ENCODE peak calls at places on chromosomes 1 and 21, in eight cellular contexts. A is esophagus squamous epithelium, B is BE2C, H is Panc1, D is RWPE1, S is neural crest cell, N is MCF 10A, E is GM06990. W is an unnamed sample.

GRCh38 chr1:27561126-27561899 is 42.6 kb downstream of the AHDC1 start:
- DNase-seq in A (no peak), B (peak), H (no peak), D (no peak), S (no peak), N (no peak), E (no peak), W (no peak)

GRCh38 chr1:229537894-229538293 is 20.6 kb downstream of the ABCB10 start:
- DNase-seq in A (no peak), B (no peak), H (no peak), D (no peak), S (no peak), N (no peak), E (no peak), W (no peak)

GRCh38 chr1:47280142-47280541 is 33.8 kb downstream of the STIL start:
- DNase-seq in A (no peak), B (no peak), H (no peak), D (peak), S (no peak), N (peak), E (no peak), W (peak)

GRCh38 chr1:229669333-229669732 is 43.3 kb downstream of the URB2 start:
- DNase-seq in A (no peak), B (peak), H (no peak), D (no peak), S (no peak), N (no peak), E (no peak), W (no peak)

GRCh38 chr1:187374130-187374529 is 545.4 kb downstream of the PLA2G4A start:
- DNase-seq in A (no peak), B (no peak), H (no peak), D (no peak), S (no peak), N (no peak), E (no peak), W (no peak)

GRCh38 chr1:116006486-116006964 is 30.2 kb downstream of the SLC22A15 start:
- DNase-seq in A (no peak), B (no peak), H (no peak), D (no peak), S (no peak), N (no peak), E (no peak), W (no peak)

GRCh38 chr21:41438425-41439113 is 12.5 kb downstream of the MX1 start:
- DNase-seq in A (no peak), B (no peak), H (no peak), D (no peak), S (no peak), N (no peak), E (no peak), W (no peak)

GRCh38 chr1:38915352-38915948 is 26.2 kb downstream of the RHBDL2 start:
- DNase-seq in A (no peak), B (no peak), H (no peak), D (no peak), S (no peak), N (no peak), E (no peak), W (peak)

GRCh38 chr1:31400393-31400792 is 12.6 kb upstream of the SERINC2 start:
- DNase-seq in A (no peak), B (no peak), H (no peak), D (no peak), S (no peak), N (peak), E (no peak), W (peak)

GRCh38 chr1:198778049-198778448 is 139.2 kb downstream of the PTPRC start:
- DNase-seq in A (no peak), B (peak), H (no peak), D (no peak), S (no peak), N (no peak), E (no peak), W (no peak)

GRCh38 chr1:201783572-201783971 is 45.4 kb upstream of the IPO9 start:
- DNase-seq in A (no peak), B (no peak), H (no peak), D (no peak), S (no peak), N (no peak), E (no peak), W (no peak)

GRCh38 chr1:223609961-223610360 is 55.5 kb downstream of the CAPN8 start:
- DNase-seq in A (no peak), B (no peak), H (no peak), D (no peak), S (no peak), N (no peak), E (no peak), W (no peak)

GRCh38 chr21:34351786-34352241 is 12.0 kb upstream of the KCNE2 start:
- DNase-seq in A (no peak), B (peak), H (no peak), D (no peak), S (peak), N (peak), E (peak), W (peak)

GRCh38 chr1:245060684-245061374 is 94.0 kb upstream of the KIF26B start:
- DNase-seq in A (no peak), B (peak), H (no peak), D (no peak), S (no peak), N (no peak), E (no peak), W (no peak)

GRCh38 chr1:226990133-226990716 is 50.1 kb downstream of the COQ8A start:
- DNase-seq in A (no peak), B (peak), H (no peak), D (no peak), S (no peak), N (no peak), E (peak), W (no peak)

GRCh38 chr1:29709711-29710169 is 473.4 kb downstream of the PTPRU start:
- DNase-seq in A (no peak), B (no peak), H (peak), D (peak), S (no peak), N (peak), E (no peak), W (peak)

GRCh38 chr1:193846881-193847280 is 660.5 kb upstream of the B3GALT2 start:
- DNase-seq in A (no peak), B (no peak), H (no peak), D (no peak), S (no peak), N (no peak), E (no peak), W (peak)

GRCh38 chr21:45971487-45972352 is 9.8 kb upstream of the COL6A1 start:
- DNase-seq in A (no peak), B (peak), H (no peak), D (no peak), S (no peak), N (no peak), E (no peak), W (no peak)

GRCh38 chr1:187848321-187848720 is 1019.6 kb downstream of the PLA2G4A start:
- DNase-seq in A (no peak), B (no peak), H (no peak), D (no peak), S (no peak), N (no peak), E (no peak), W (no peak)

GRCh38 chr1:11746092-11746491 is 10.2 kb downstream of the AGTRAP start:
- DNase-seq in A (no peak), B (no peak), H (no peak), D (no peak), S (no peak), N (peak), E (no peak), W (peak)

GRCh38 chr1:100585774-100586173 is 47.8 kb downstream of the GPR88 start:
- DNase-seq in A (no peak), B (no peak), H (no peak), D (no peak), S (no peak), N (no peak), E (no peak), W (no peak)

GRCh38 chr1:196403803-196404690 is 204.2 kb downstream of the KCNT2 start:
- DNase-seq in A (no peak), B (no peak), H (no peak), D (no peak), S (no peak), N (no peak), E (no peak), W (no peak)

GRCh38 chr1:61836649-61837048 is 94.4 kb downstream of the PATJ start:
- DNase-seq in A (no peak), B (no peak), H (no peak), D (no peak), S (no peak), N (no peak), E (no peak), W (no peak)

GRCh38 chr1:12447301-12447700 is 170.7 kb downstream of the DHRS3 start:
- DNase-seq in A (no peak), B (no peak), H (no peak), D (no peak), S (no peak), N (no peak), E (no peak), W (no peak)

GRCh38 chr1:174894087-174894768 is 105.5 kb upstream of the CACYBP start:
- DNase-seq in A (no peak), B (no peak), H (no peak), D (no peak), S (no peak), N (no peak), E (no peak), W (no peak)

GRCh38 chr1:53196485-53197271 is at the start of gene CPT2:
- DNase-seq in A (peak), B (peak), H (no peak), D (peak), S (peak), N (peak), E (peak), W (peak)

GRCh38 chr21:43772368-43772870 is 3.7 kb downstream of the CSTB start:
- DNase-seq in A (no peak), B (no peak), H (no peak), D (no peak), S (no peak), N (no peak), E (no peak), W (no peak)

GRCh38 chr1:3226664-3227371 is 157.8 kb downstream of the PRDM16 start:
- DNase-seq in A (no peak), B (no peak), H (no peak), D (no peak), S (no peak), N (no peak), E (no peak), W (no peak)

GRCh38 chr1:202692959-202693555 is 17.2 kb downstream of the SYT2 start:
- DNase-seq in A (no peak), B (peak), H (no peak), D (peak), S (peak), N (peak), E (no peak), W (peak)

GRCh38 chr1:13935336-13935735 is 235.3 kb downstream of the PRDM2 start:
- DNase-seq in A (no peak), B (no peak), H (no peak), D (no peak), S (no peak), N (no peak), E (no peak), W (no peak)

GRCh38 chr1:66752671-66753371 is 562 bp downstream of the DYNLT5 start:
- DNase-seq in A (no peak), B (no peak), H (no peak), D (no peak), S (no peak), N (no peak), E (no peak), W (no peak)

GRCh38 chr1:66750578-66750977 is 1.7 kb upstream of the DYNLT5 start:
- DNase-seq in A (no peak), B (no peak), H (no peak), D (no peak), S (no peak), N (no peak), E (no peak), W (no peak)

GRCh38 chr1:66747500-66747899 is 4.8 kb upstream of the DYNLT5 start:
- DNase-seq in A (no peak), B (no peak), H (no peak), D (no peak), S (no peak), N (no peak), E (no peak), W (no peak)

GRCh38 chr1:66751160-66751559 is 1.1 kb upstream of the DYNLT5 start:
- DNase-seq in A (no peak), B (no peak), H (no peak), D (no peak), S (no peak), N (no peak), E (no peak), W (no peak)

DNA sequence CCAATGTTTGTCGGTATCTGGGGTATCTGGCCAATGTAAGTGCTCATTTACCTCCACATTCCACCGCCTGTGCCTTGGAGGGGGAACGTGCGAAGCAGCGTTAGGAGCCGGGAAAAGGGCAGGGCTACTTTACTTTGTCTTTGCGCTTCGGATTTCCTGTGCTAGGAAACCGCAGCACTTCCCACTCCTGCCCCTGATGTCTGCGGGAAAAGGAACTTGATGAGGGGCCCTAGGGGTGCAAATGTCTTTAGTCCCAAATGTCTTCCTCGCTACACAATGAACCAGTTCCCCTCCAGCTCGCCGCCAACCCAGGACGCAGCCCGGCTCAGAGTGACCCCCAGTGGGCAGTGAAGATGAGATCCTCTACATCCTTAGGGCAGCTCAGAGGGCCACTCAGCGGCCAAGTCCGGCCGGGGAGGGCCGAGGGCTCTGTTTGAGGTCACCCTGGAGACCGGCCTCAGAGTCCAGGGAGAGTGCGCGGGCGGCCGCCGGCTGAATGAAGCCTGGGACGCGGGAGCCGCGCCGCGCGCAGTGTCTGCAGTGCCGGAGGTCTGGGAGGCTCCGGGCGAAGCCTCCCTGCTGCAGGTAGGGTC is at the start of gene DYNLT5:
- DNase-seq in A (no peak), B (peak), H (no peak), D (no peak), S (peak), N (no peak), E (no peak), W (no peak)
- TF ChIP-seq CTCF in A (no peak), B (no peak), H (no peak), D (no peak), S (peak), N (no peak), E (no peak), W (no peak)

DNA sequence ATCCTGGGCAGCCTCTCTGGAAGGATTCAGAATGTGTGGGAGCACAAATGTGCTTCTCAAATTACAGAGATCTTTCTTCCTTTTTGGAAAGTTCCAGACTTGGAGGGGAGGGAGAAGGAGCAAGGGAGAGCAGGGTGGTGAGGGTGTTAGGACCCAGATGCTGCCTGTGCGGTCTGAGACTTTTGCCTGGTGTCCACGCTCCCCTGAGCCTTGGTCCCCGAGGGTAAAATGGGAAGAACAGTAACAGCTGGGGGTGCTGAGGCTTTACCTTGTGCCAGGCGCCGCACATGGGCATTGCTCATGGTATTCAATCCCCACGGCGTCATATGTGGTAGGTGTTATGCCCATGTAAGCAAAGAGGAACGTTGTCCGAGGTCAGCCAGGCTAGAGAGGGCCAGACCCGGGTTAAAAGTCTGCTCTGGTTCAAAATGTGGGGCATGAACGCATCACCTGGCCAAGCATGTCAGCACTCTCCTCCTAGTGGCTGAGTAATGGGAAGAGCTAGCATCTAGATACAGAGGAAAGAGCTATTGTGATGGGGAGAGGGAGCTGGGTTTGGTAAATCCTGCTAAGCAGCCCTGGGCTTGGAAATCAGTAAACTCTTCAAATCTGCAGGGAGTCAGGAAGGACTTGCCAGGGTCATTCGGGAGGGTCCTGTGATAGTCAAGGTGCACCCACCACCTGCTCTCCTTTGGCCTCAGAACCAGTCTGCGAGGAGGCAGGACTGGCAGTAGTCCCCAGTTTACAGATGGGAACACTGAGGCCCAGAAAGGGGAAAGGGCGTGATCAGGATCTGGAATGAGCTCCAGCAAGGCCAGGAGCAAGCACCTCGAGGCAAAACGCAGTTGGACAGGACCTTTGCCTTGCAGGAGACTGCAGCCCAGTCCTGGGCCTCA is 4.5 kb upstream of the RUNX3 start:
- DNase-seq in A (no peak), B (no peak), H (no peak), D (no peak), S (no peak), N (no peak), E (no peak), W (no peak)
- TF ChIP-seq CTCF in A (no peak), B (no peak), H (no peak), D (no peak), S (no peak), N (no peak), E (peak), W (no peak)

GRCh38 chr1:5751833-5752714 is 240.2 kb downstream of the NPHP4 start:
- DNase-seq in A (no peak), B (no peak), H (no peak), D (no peak), S (no peak), N (no peak), E (no peak), W (peak)
- TF ChIP-seq CTCF in A (no peak), B (no peak), H (no peak), D (peak), S (no peak), N (no peak), E (no peak), W (no peak)

DNA sequence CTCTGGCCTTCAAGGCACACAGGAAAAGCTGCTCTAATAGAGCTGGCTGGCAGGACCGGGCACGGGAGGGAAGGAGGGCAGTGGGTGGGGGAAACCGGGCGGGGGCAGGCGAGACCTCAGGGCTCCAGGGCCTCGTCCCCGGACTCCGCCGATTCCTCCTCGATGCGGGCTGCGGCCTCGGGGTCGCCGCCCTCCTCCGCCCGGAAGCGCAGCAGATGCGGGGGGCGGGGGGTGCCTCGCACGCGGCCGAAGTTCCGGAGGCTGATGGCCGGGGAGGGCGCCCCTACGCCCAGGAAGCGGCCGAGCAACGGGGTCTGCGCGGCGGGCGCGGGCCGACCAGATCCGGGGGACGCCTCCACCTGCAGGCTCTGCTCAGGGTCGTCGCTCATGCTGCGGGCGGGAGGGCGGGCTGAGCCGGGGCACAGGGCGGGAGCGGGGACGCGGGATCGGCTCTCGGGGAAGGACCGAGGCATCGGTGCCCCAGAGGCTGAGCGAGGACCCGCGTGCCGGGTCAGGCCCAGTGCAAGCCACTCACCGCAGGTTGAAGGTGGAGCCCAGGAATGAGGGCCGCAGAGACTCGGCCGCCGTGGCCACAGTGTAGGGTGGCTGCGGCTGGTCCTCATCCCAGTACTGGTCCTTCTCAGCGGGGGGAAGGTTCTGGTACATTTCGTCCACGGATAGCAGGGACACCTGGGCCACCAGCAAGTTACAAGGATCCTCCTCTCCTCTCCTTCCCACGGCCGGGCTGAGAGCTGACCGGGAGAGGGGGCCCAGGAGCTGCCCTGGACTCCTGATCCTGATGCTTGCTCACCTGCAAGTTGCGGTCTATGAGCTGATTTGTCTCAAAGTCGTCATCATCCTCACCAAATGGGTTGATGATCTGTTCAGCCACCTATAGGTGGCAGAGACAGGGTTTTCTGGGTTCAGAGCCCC is 3.6 kb downstream of the BEST4 start:
- DNase-seq in A (no peak), B (peak), H (no peak), D (no peak), S (no peak), N (no peak), E (peak), W (no peak)
- TF ChIP-seq CTCF in A (no peak), B (no peak), H (no peak), D (no peak), S (no peak), N (no peak), E (peak), W (peak)

DNA sequence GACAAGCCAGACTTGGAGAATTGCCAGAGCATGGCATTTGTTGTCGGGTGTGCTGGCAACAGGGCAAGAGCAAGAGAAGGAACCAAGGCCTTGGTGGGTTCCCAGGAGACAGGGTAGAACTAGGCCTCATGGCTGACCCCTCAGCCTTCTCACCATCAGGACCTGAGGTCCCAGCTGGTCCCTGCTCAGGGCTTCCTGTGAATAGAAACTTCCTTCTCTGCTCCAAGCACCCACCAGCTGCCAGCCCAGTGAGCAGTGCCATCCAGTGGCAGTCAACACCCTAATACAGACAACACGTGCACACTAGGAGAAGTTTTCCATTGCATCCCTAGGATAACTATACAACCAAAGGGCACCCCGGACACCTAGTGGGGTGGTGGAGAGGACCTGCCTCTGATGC is 22.8 kb downstream of the S100A6 start:
- DNase-seq in A (no peak), B (no peak), H (no peak), D (no peak), S (no peak), N (no peak), E (no peak), W (no peak)
- TF ChIP-seq CTCF in A (peak), B (peak), H (no peak), D (no peak), S (no peak), N (no peak), E (no peak), W (peak)

GRCh38 chr1:113057006-113057405 is 16.0 kb upstream of the LRIG2 start:
- DNase-seq in A (no peak), B (peak), H (no peak), D (no peak), S (no peak), N (no peak), E (no peak), W (no peak)
- TF ChIP-seq CTCF in A (no peak), B (peak), H (no peak), D (no peak), S (no peak), N (no peak), E (no peak), W (no peak)

W was measured in bronchial epithelial cell.